ENCODE peak calls at places on chromosomes 16 and 17, in nine cellular contexts. V is CD8-positive, alpha-beta T cell; I is AG10803; T is K562; B is IMR-90; W is tibial nerve; G is cardiac fibroblast; X is AG09309; C is lower leg skin. D is an unnamed sample.

GRCh38 chr17:14746784-14747575 is 446.1 kb downstream of the HS3ST3B1 start:
- DNase-seq in W (no peak), V (no peak), B (no peak), C (no peak), X (no peak), T (no peak), I (no peak), G (no peak), D (no peak)

GRCh38 chr16:73949574-73950348 is 346.9 kb upstream of the PSMD7 start:
- DNase-seq in B (peak), X (peak), T (no peak), V (no peak), C (peak), I (peak), W (peak), G (peak), D (no peak)

GRCh38 chr16:24775455-24775854 is 46.0 kb downstream of the TNRC6A start:
- DNase-seq in I (peak), B (peak), C (peak), W (peak), X (no peak), V (no peak), G (peak), T (no peak), D (no peak)

GRCh38 chr17:17191346-17191792 is 14.8 kb downstream of the PLD6 start:
- DNase-seq in W (no peak), C (no peak), V (no peak), B (peak), I (peak), G (peak), T (no peak), X (peak), D (no peak)

GRCh38 chr17:61393550-61393903 is 6.1 kb upstream of the TBX2 start:
- DNase-seq in W (no peak), T (no peak), X (no peak), C (no peak), V (no peak), B (peak), G (peak), I (no peak), D (no peak)

GRCh38 chr17:32763855-32764439 is 113.0 kb downstream of the MYO1D start:
- DNase-seq in B (no peak), I (no peak), W (no peak), V (no peak), T (no peak), C (no peak), X (no peak), G (no peak), D (no peak)

GRCh38 chr16:80946481-80946880 is 60.2 kb downstream of the CMC2 start:
- DNase-seq in I (peak), B (no peak), G (peak), V (no peak), T (no peak), W (peak), X (no peak), C (no peak), D (no peak)

GRCh38 chr16:77307764-77308561 is 108.8 kb downstream of the SYCE1L start:
- DNase-seq in I (peak), W (no peak), X (peak), B (peak), T (no peak), G (peak), C (no peak), V (no peak), D (no peak)

GRCh38 chr16:67749436-67750078 is 30.4 kb upstream of the GFOD2 start:
- DNase-seq in X (no peak), V (no peak), G (no peak), W (no peak), B (no peak), I (no peak), T (no peak), C (no peak), D (peak)

GRCh38 chr16:667780-668518 is at the start of gene RHOT2:
- DNase-seq in I (peak), G (peak), B (peak), W (peak), T (peak), V (peak), X (peak), C (peak), D (peak)

GRCh38 chr16:14445935-14446715 is 183.9 kb downstream of the PARN start:
- DNase-seq in V (no peak), W (no peak), G (no peak), T (no peak), B (no peak), X (no peak), I (no peak), C (no peak), D (no peak)

GRCh38 chr17:9241371-9241712 is 220.0 kb downstream of the NTN1 start:
- DNase-seq in V (no peak), T (no peak), W (no peak), G (no peak), B (no peak), I (peak), C (no peak), X (no peak), D (no peak)

GRCh38 chr17:57366558-57367351 is 110.4 kb downstream of the MSI2 start:
- DNase-seq in G (no peak), C (no peak), B (no peak), V (no peak), W (no peak), I (no peak), X (no peak), T (peak), D (peak)

GRCh38 chr17:57311281-57312216 is 55.2 kb downstream of the MSI2 start:
- DNase-seq in I (no peak), C (no peak), X (no peak), T (no peak), G (no peak), W (no peak), B (no peak), V (no peak), D (no peak)

GRCh38 chr17:17831208-17832039 is 5.4 kb downstream of the SREBF1 start:
- DNase-seq in V (no peak), X (no peak), B (no peak), C (no peak), I (no peak), W (no peak), T (no peak), G (no peak), D (no peak)

GRCh38 chr17:77441130-77441920 is 300.6 kb downstream of the SEC14L1 start:
- DNase-seq in I (no peak), T (no peak), X (no peak), G (no peak), C (no peak), V (peak), W (no peak), B (no peak), D (peak)

GRCh38 chr17:39062846-39063680 is 88.4 kb downstream of the PLXDC1 start:
- DNase-seq in I (peak), X (peak), B (peak), C (no peak), G (peak), V (no peak), T (no peak), W (no peak), D (no peak)

GRCh38 chr17:75487351-75488070 is 27.8 kb downstream of the CASKIN2 start:
- DNase-seq in T (peak), C (no peak), G (peak), W (no peak), X (no peak), V (no peak), I (no peak), B (no peak), D (peak)

GRCh38 chr17:2395258-2396170 is 5.3 kb downstream of the MNT start:
- DNase-seq in I (peak), V (no peak), X (no peak), G (peak), C (no peak), T (no peak), W (no peak), B (peak), D (peak)

GRCh38 chr17:38415250-38416194 is 12.7 kb upstream of the ARHGAP23 start:
- DNase-seq in B (peak), C (no peak), G (peak), W (no peak), X (no peak), V (no peak), I (peak), T (no peak), D (peak)

GRCh38 chr16:21526923-21527807 is 72.2 kb upstream of the METTL9 start:
- DNase-seq in B (no peak), C (no peak), G (no peak), V (no peak), T (peak), W (no peak), I (no peak), X (no peak), D (no peak)

GRCh38 chr17:43025290-43025657 is 243 bp downstream of the RND2 start:
- DNase-seq in G (no peak), T (no peak), I (no peak), X (no peak), V (no peak), W (no peak), C (no peak), B (no peak), D (no peak)

GRCh38 chr17:49106366-49107210 is 26.0 kb upstream of the B4GALNT2 start:
- DNase-seq in V (no peak), X (no peak), C (no peak), T (peak), I (peak), B (peak), G (peak), W (no peak), D (no peak)

GRCh38 chr17:52027620-52028019 is 130.9 kb downstream of the CA10 start:
- DNase-seq in X (no peak), W (no peak), I (peak), B (no peak), C (no peak), G (peak), T (no peak), V (no peak), D (no peak)

GRCh38 chr16:72848759-72849664 is 198.9 kb downstream of the ZFHX3 start:
- DNase-seq in G (peak), V (no peak), I (peak), W (peak), T (no peak), X (peak), C (peak), B (peak), D (no peak)

GRCh38 chr16:58243528-58244004 is 45.7 kb upstream of the CSNK2A2 start:
- DNase-seq in B (no peak), W (no peak), X (no peak), G (no peak), T (no peak), I (no peak), V (no peak), C (no peak), D (peak)
- TF ChIP-seq CTCF in B (no peak), W (no peak), X (no peak), G (no peak), T (peak), I (no peak), V (no peak), C (no peak), D (no peak)

DNA sequence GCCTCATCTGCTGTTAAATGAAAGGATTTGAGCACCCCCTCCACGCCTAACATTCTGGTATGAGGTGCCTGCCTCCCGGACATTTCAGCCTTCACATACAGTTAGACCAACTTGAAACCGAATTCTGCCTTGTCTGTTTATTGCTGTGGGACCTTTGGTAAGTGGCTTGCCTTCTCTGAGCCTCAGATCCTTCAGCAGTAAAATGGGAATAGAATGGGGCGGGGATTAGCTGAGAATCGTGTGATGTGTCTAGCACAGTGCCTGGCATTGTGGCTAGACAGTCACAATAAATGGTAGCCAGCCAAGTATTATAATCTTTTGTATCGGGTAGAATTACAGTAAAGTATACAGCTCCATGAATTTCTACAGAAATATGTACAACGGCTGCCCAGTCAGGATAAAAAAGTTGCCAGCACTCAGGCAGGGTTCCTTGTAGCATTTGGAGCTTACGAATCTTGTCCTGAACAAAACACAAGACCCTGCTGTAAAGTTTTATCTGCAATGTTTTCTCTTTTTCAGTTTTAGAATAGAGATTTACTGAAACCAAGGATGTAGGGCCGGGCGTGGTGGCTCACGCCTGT is 781 bp downstream of the TMC7 start:
- DNase-seq in B (no peak), W (no peak), V (no peak), X (no peak), I (no peak), T (no peak), G (peak), C (no peak), D (no peak)
- H3K4me3 ChIP-seq in B (peak), W (peak), V (no peak), X (peak), I (peak), T (peak), G (peak), C (no peak), D (no peak)

DNA sequence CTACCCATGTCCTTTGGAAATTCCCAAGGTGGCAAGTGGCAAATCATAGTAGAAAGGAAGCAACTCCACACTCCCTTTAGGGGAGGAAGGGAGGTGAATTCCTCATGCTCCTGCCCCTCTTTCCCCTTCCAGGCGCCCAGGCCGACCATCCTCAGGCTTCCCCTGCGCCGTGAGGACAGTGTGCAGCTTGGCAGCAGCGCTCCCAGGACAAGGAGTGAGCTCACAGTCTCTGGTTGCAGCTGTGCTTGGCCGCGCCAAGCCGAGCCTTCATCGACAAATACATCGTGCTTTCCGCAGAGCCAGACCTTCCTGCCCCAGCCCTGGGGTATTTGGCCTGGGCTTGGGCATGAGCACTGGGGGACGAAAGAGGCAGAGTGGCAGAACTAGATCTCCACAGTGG is 112.6 kb downstream of the ENGASE start:
- DNase-seq in C (no peak), B (no peak), T (no peak), W (no peak), I (no peak), V (no peak), X (no peak), G (no peak), D (no peak)
- TF ChIP-seq CTCF in C (no peak), B (no peak), T (no peak), W (no peak), I (no peak), V (no peak), X (no peak), G (no peak), D (no peak)

GRCh38 chr16:85221081-85221809 is 109.0 kb upstream of the CIBAR2 start:
- DNase-seq in X (no peak), T (no peak), G (no peak), B (no peak), C (no peak), W (no peak), V (no peak), I (no peak), D (peak)

GRCh38 chr16:85216522-85217375 is 104.5 kb upstream of the CIBAR2 start:
- DNase-seq in T (peak), I (no peak), W (no peak), G (no peak), X (no peak), B (no peak), C (no peak), V (no peak), D (no peak)

GRCh38 chr16:85222151-85222863 is 110.0 kb upstream of the CIBAR2 start:
- DNase-seq in T (no peak), X (no peak), V (no peak), C (no peak), I (no peak), W (no peak), G (no peak), B (no peak), D (no peak)

GRCh38 chr16:85221810-85222150 is 109.5 kb upstream of the CIBAR2 start:
- DNase-seq in W (no peak), B (no peak), X (no peak), I (no peak), V (no peak), G (no peak), T (no peak), C (no peak), D (no peak)

GRCh38 chr16:85220125-85220839 is 108.0 kb upstream of the CIBAR2 start:
- DNase-seq in T (no peak), X (no peak), C (no peak), W (peak), I (peak), V (no peak), B (peak), G (peak), D (no peak)
- H3K4me3 ChIP-seq in T (no peak), X (peak), C (no peak), W (peak), I (peak), V (no peak), B (peak), G (peak), D (no peak)

GRCh38 chr17:35121315-35121714 is at the start of gene FNDC8:
- DNase-seq in I (no peak), B (no peak), C (no peak), G (no peak), W (no peak), T (no peak), V (no peak), X (no peak), D (no peak)

GRCh38 chr17:35119370-35120185 is at the start of gene RAD51D:
- DNase-seq in I (peak), G (peak), W (peak), C (no peak), T (peak), B (peak), X (no peak), V (peak), D (peak)

GRCh38 chr17:35116845-35117244 is 2.8 kb downstream of the RAD51D start:
- DNase-seq in V (no peak), T (no peak), I (no peak), W (no peak), X (no peak), G (no peak), C (no peak), B (no peak), D (no peak)

DNA sequence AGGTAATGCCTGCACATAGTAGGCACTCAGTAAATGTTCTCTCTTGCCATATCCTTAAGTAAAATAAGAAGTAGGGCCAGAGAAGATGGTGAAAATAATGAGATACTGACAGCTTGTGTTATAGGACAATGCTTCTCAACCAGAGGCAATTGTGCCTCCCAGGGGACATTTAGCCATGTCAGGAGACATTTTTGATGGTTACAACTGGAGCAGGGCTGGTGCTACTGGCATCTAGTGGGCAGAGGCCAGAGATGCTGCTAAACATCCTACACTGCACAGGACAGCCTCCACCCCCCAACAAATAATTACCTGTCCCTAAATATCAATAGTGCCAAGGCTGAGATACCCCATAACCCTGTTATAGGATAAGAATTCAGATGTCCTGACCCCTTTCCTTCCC is 1.7 kb downstream of the RAD51D start:
- DNase-seq in G (peak), V (no peak), W (no peak), C (no peak), X (no peak), T (no peak), B (peak), I (peak), D (peak)
- TF ChIP-seq CTCF in G (peak), V (peak), W (no peak), C (no peak), X (peak), T (peak), B (peak), I (peak), D (peak)

DNA sequence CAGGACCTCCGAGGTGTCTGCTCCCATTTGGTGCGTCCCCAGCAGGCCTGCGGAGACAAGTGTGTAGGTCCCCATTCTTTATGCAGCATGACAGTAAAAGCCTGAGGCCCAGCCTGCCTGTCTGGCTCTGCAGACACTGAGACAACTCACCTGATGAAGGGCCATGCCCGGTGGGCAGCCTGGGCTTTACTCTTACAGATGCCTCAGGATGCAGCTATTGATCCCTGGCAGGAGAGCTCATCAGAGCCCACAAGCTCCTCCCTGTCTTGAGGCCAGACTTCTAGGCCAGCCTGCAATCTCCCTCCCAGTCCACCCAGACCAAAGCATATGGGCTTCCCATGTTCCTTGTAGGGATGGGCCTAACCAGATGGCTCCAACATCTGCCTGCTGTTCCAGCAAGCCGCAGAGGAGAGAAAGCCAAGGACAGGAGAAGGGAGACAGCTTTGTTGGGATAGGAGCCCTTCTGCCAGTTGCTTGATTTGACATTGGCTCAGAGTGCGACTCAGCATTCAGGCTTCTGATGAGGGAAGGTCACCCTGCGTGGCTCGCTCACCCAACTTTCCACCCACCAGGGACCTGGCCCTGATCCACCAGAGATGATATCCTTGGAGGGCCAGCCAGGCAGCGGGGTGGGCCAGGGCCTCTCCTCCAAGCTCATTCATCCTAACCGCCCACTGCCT is 87.5 kb downstream of the SOCS1 start:
- DNase-seq in B (peak), G (no peak), V (no peak), I (peak), W (no peak), X (no peak), C (no peak), T (no peak), D (no peak)
- H3K4me3 ChIP-seq in B (no peak), G (no peak), V (no peak), I (no peak), W (no peak), X (no peak), C (no peak), T (no peak), D (no peak)

GRCh38 chr16:3793161-3793576 is 75.8 kb upstream of the TRAP1 start:
- DNase-seq in W (peak), V (no peak), B (no peak), C (peak), T (no peak), X (no peak), G (peak), I (no peak), D (no peak)
- TF ChIP-seq CTCF in W (no peak), V (no peak), B (no peak), C (no peak), T (no peak), X (no peak), G (no peak), I (no peak), D (no peak)

GRCh38 chr16:70432304-70432799 is 6.5 kb downstream of the ST3GAL2 start:
- DNase-seq in X (no peak), W (no peak), V (no peak), B (no peak), T (peak), C (no peak), G (no peak), I (no peak), D (no peak)
- H3K4me3 ChIP-seq in X (no peak), W (no peak), V (no peak), B (no peak), T (peak), C (no peak), G (no peak), I (no peak), D (peak)

GRCh38 chr16:75555707-75556512 is at the start of gene TMEM231:
- DNase-seq in T (peak), X (peak), I (peak), C (peak), G (peak), B (peak), W (peak), V (peak), D (peak)
- TF ChIP-seq CTCF in T (no peak), X (no peak), I (no peak), C (no peak), G (no peak), B (no peak), W (no peak), V (no peak), D (peak)

D was measured in GM12865.